ENCODE peak calls at places on chromosomes 7 and 10, in five cellular contexts. One of them, this sample, is unnamed.
A peak's percentile ranks its signal among the peaks of the same experiment; 100 is the strongest.

GRCh38 chr7:117834983-117835664 is 38.1 kb downstream of the CTTNBP2 start:
- DNase-seq in NT2/D1: no peak
- DNase-seq in GM23248: no peak
- DNase-seq in MCF 10A: no peak
- DNase-seq in T follicular helper cell: no peak
- DNase-seq in this sample: no peak

GRCh38 chr10:22554481-22555182 is 159.7 kb downstream of the PIP4K2A start:
- DNase-seq in NT2/D1: no peak
- DNase-seq in GM23248: peak; percentile 81
- DNase-seq in MCF 10A: no peak
- DNase-seq in T follicular helper cell: no peak
- DNase-seq in this sample: no peak

GRCh38 chr7:137928626-137929025 is 73.3 kb downstream of the CREB3L2 start:
- DNase-seq in NT2/D1: no peak
- DNase-seq in GM23248: no peak
- DNase-seq in MCF 10A: no peak
- DNase-seq in T follicular helper cell: no peak
- DNase-seq in this sample: no peak

GRCh38 chr7:48337012-48337621 is 165.9 kb downstream of the ABCA13 start:
- DNase-seq in NT2/D1: peak; percentile 55
- DNase-seq in GM23248: peak; percentile 37
- DNase-seq in MCF 10A: peak; percentile 47
- DNase-seq in T follicular helper cell: no peak
- DNase-seq in this sample: no peak

GRCh38 chr7:146414872-146415271 is 298.3 kb downstream of the CNTNAP2 start:
- DNase-seq in NT2/D1: no peak
- DNase-seq in GM23248: no peak
- DNase-seq in MCF 10A: no peak
- DNase-seq in T follicular helper cell: no peak
- DNase-seq in this sample: no peak

GRCh38 chr10:76717141-76717540 is 920.5 kb downstream of the KCNMA1 start:
- DNase-seq in NT2/D1: no peak
- DNase-seq in GM23248: peak; percentile 88
- DNase-seq in MCF 10A: peak; percentile 69
- DNase-seq in T follicular helper cell: no peak
- DNase-seq in this sample: no peak

GRCh38 chr10:77664018-77664417 is 26.4 kb upstream of the KCNMA1 start:
- DNase-seq in NT2/D1: no peak
- DNase-seq in GM23248: no peak
- DNase-seq in MCF 10A: no peak
- DNase-seq in T follicular helper cell: no peak
- DNase-seq in this sample: no peak

GRCh38 chr7:73823257-73823656 is 7.5 kb upstream of the CLDN4 start:
- DNase-seq in NT2/D1: no peak
- DNase-seq in GM23248: no peak
- DNase-seq in MCF 10A: no peak
- DNase-seq in T follicular helper cell: no peak
- DNase-seq in this sample: no peak

GRCh38 chr10:78907458-78908211 is 161.1 kb upstream of the ZMIZ1 start:
- DNase-seq in NT2/D1: no peak
- DNase-seq in GM23248: no peak
- DNase-seq in MCF 10A: no peak
- DNase-seq in T follicular helper cell: no peak
- DNase-seq in this sample: no peak

GRCh38 chr7:94375167-94375566 is 19.5 kb upstream of the COL1A2 start:
- DNase-seq in NT2/D1: peak; percentile 68
- DNase-seq in GM23248: peak; percentile 94
- DNase-seq in MCF 10A: peak; percentile 70
- DNase-seq in T follicular helper cell: no peak
- DNase-seq in this sample: no peak

GRCh38 chr7:52917982-52918578 is 117.4 kb upstream of the POM121L12 start:
- DNase-seq in NT2/D1: no peak
- DNase-seq in GM23248: peak; percentile 1
- DNase-seq in MCF 10A: peak; percentile 11
- DNase-seq in T follicular helper cell: no peak
- DNase-seq in this sample: no peak

This sample was measured in T-helper 1 cell.